ENCODE peak calls at places on chromosome 1, in five cellular contexts. S, V, N, L and I are unnamed samples.

GRCh38 chr1:106173101-106173500 is 883.4 kb upstream of the PRMT6 start:
- DNase-seq in S (no peak), V (no peak), N (no peak), L (no peak), I (no peak)

GRCh38 chr1:19139711-19140110 is 70.4 kb downstream of the UBR4 start:
- DNase-seq in S (no peak), V (no peak), N (no peak), L (no peak), I (no peak)

GRCh38 chr1:234484218-234484617 is 5.2 kb upstream of the TARBP1 start:
- DNase-seq in S (peak), V (no peak), N (no peak), L (no peak), I (no peak)

GRCh38 chr1:115402753-115403184 is 64.7 kb upstream of the NGF start:
- DNase-seq in S (no peak), V (peak), N (no peak), L (no peak), I (no peak)

GRCh38 chr1:204363335-204364114 is 3.8 kb upstream of the PLEKHA6 start:
- DNase-seq in S (peak), V (peak), N (peak), L (peak), I (no peak)

GRCh38 chr1:236128646-236129178 is 13.6 kb upstream of the GPR137B start:
- DNase-seq in S (no peak), V (no peak), N (no peak), L (no peak), I (no peak)

GRCh38 chr1:204417231-204417997 is 5.8 kb upstream of the PPP1R15B start:
- DNase-seq in S (peak), V (peak), N (no peak), L (peak), I (peak)

GRCh38 chr1:223635236-223635635 is 30.3 kb downstream of the CAPN8 start:
- DNase-seq in S (no peak), V (no peak), N (no peak), L (peak), I (no peak)

GRCh38 chr1:22018583-22019559 is 17.4 kb downstream of the CELA3A start:
- DNase-seq in S (peak), V (peak), N (no peak), L (no peak), I (no peak)

GRCh38 chr1:226403522-226404034 is 4.3 kb downstream of the PARP1 start:
- DNase-seq in S (no peak), V (peak), N (no peak), L (no peak), I (no peak)
- TF ChIP-seq CTCF in S (peak), V (peak), N (no peak), L (no peak), I (no peak)

GRCh38 chr1:33893147-33893830 is 29.4 kb downstream of the HMGB4 start:
- DNase-seq in S (peak), V (no peak), N (no peak), L (no peak), I (no peak)
- H3K4me3 ChIP-seq in S (no peak), V (no peak), N (no peak), L (no peak), I (peak)

DNA sequence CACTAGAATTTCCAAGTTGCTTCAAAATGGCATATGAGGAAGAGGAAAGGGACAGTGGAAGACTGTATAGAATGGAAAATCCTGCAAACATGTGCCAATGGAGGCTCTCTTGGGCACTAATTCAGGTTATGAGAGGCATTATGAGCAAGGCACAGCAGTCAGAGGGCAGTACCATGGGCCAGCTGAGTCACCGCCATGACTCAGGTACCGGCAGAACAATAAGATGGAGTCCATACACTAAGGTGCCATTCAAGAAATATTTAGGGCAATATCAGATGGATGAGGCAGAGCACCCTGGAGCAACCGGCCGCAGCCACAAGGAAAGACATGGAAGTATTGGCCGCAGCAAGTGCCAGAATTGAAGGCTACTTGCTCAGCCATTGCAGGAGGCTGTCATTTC is 25.6 kb upstream of the VAV3 start:
- DNase-seq in S (no peak), V (no peak), N (no peak), L (no peak), I (no peak)
- H3K27ac ChIP-seq in S (no peak), V (no peak), N (no peak), L (no peak), I (no peak)

DNA sequence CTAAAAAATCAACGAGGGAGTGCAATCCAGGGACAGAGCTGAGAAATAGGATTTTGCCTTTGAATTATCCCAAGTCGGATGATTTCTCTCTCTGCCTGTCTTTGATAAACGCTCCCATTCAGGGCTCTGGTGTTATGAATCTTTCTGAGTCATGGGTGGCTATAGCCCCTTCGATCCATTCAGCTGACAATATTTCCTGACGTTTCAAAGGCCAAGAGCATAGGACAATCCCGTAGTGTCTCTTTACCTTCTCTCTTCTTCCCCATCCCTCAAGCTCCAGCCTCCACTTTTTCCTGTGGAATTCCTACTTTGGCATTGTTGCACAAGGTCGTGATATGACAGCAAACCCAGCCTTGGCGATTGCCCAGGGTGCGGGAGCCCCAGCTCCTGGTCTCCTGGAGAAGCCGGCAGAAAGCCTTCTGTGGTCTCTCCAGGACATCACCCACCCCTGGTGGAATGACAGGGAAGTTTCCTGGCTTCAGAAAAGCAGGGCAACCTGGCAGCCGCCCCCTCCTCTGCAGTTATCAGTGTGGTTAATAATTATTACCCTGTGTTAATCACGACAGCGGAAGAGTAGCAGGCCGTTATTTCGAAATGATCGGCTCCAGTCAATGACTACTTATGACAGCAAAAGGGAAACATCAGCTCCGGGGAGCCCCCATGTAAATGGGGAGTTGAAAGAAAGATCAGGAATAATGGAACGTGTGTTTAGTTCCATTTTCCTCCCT is 8.1 kb upstream of the PLXNA2 start:
- DNase-seq in S (peak), V (no peak), N (no peak), L (peak), I (no peak)
- TF ChIP-seq CTCF in S (peak), V (peak), N (peak), L (peak), I (peak)

GRCh38 chr1:118335372-118335771 is 150.3 kb upstream of the SPAG17 start:
- DNase-seq in S (no peak), V (peak), N (no peak), L (no peak), I (no peak)
- H3K4me3 ChIP-seq in S (no peak), V (no peak), N (no peak), L (no peak), I (no peak)

GRCh38 chr1:229756666-229757065 is 130.6 kb downstream of the URB2 start:
- DNase-seq in S (peak), V (peak), N (no peak), L (no peak), I (no peak)

GRCh38 chr1:229758101-229759036 is 132.3 kb downstream of the URB2 start:
- DNase-seq in S (no peak), V (no peak), N (no peak), L (no peak), I (no peak)

GRCh38 chr1:229753764-229754553 is 127.9 kb downstream of the URB2 start:
- DNase-seq in S (no peak), V (no peak), N (no peak), L (no peak), I (no peak)

GRCh38 chr1:229759037-229759435 is 133.0 kb downstream of the URB2 start:
- DNase-seq in S (peak), V (peak), N (no peak), L (no peak), I (no peak)

GRCh38 chr1:229757226-229757625 is 131.2 kb downstream of the URB2 start:
- DNase-seq in S (no peak), V (no peak), N (no peak), L (no peak), I (no peak)
- H3K27ac ChIP-seq in S (no peak), V (no peak), N (no peak), L (no peak), I (no peak)

GRCh38 chr1:178039826-178040380 is 54.0 kb upstream of the RASAL2 start:
- DNase-seq in S (no peak), V (no peak), N (no peak), L (no peak), I (no peak)

GRCh38 chr1:178038372-178038771 is 55.5 kb upstream of the RASAL2 start:
- DNase-seq in S (no peak), V (no peak), N (no peak), L (no peak), I (no peak)

GRCh38 chr1:178034676-178035075 is 59.2 kb upstream of the RASAL2 start:
- DNase-seq in S (no peak), V (no peak), N (no peak), L (no peak), I (no peak)

GRCh38 chr1:178036090-178036489 is 57.8 kb upstream of the RASAL2 start:
- DNase-seq in S (no peak), V (no peak), N (no peak), L (no peak), I (no peak)

GRCh38 chr1:178037510-178038253 is 56.2 kb upstream of the RASAL2 start:
- DNase-seq in S (peak), V (peak), N (peak), L (peak), I (peak)
- TF ChIP-seq CTCF in S (peak), V (peak), N (peak), L (peak), I (peak)